ENCODE peak calls at places on chromosomes 16 and 17, in ten cellular contexts. F, W, X, B, G, R, U, M, Q and T are unnamed samples.

GRCh38 chr17:75439287-75439686 is 17.1 kb upstream of the TMEM94 start:
- DNase-seq in Q (no peak), B (no peak), W (no peak), R (no peak), M (no peak), U (no peak), X (no peak), F (no peak), G (no peak), T (no peak)

GRCh38 chr16:65283238-65283651 is 161.4 kb upstream of the CDH11 start:
- DNase-seq in M (no peak), Q (no peak), U (no peak), G (no peak), W (no peak), B (peak), X (peak), F (no peak), R (peak), T (no peak)

GRCh38 chr16:88649195-88649923 is 1.5 kb downstream of the CYBA start:
- DNase-seq in U (no peak), Q (no peak), G (no peak), X (no peak), M (no peak), B (no peak), W (no peak), R (no peak), F (no peak), T (no peak)

GRCh38 chr17:3012926-3013581 is 50.4 kb downstream of the OR1D5 start:
- DNase-seq in U (peak), F (peak), W (peak), M (peak), X (peak), G (peak), R (peak), B (peak), Q (peak), T (peak)

GRCh38 chr16:68200120-68200783 is 35.7 kb downstream of the ESRP2 start:
- DNase-seq in X (no peak), G (no peak), Q (peak), R (no peak), F (no peak), W (no peak), U (no peak), M (peak), B (peak), T (no peak)

GRCh38 chr17:50266384-50267073 is 7.7 kb upstream of the TMEM92 start:
- DNase-seq in B (peak), G (no peak), Q (peak), X (peak), R (no peak), W (no peak), F (no peak), U (peak), M (peak), T (no peak)

GRCh38 chr17:71224824-71225575 is 895.8 kb upstream of the SOX9 start:
- DNase-seq in G (no peak), X (no peak), Q (peak), R (no peak), U (no peak), M (peak), W (no peak), F (no peak), B (peak), T (no peak)

GRCh38 chr17:44310612-44311376 is 2.4 kb downstream of the RUNDC3A start:
- DNase-seq in W (no peak), X (no peak), B (no peak), U (no peak), R (no peak), G (no peak), M (no peak), F (no peak), Q (no peak), T (no peak)

GRCh38 chr17:63550816-63551639 is 751 bp downstream of the DCAF7 start:
- DNase-seq in X (no peak), R (no peak), W (no peak), F (peak), M (peak), U (peak), B (peak), Q (peak), G (no peak), T (no peak)

GRCh38 chr16:6023449-6023848 is 925.9 kb upstream of the EEF2KMT start:
- DNase-seq in F (no peak), W (no peak), M (no peak), X (no peak), B (no peak), R (no peak), U (no peak), Q (no peak), G (no peak), T (no peak)

GRCh38 chr17:18951941-18952842 is at the start of gene SLC5A10:
- DNase-seq in W (no peak), U (no peak), G (no peak), F (no peak), X (no peak), R (no peak), B (no peak), Q (no peak), M (no peak), T (no peak)

GRCh38 chr17:836154-836553 is 54.0 kb downstream of the MRM3 start:
- DNase-seq in R (peak), G (no peak), F (no peak), Q (peak), U (no peak), W (no peak), B (peak), X (no peak), M (no peak), T (no peak)

GRCh38 chr16:56558024-56558747 is 6.7 kb upstream of the MT4 start:
- DNase-seq in B (peak), R (no peak), Q (peak), M (peak), X (no peak), G (no peak), U (peak), W (no peak), F (no peak), T (no peak)

GRCh38 chr16:28258571-28258970 is 33.8 kb upstream of the SBK1 start:
- DNase-seq in X (no peak), W (no peak), F (no peak), R (no peak), B (peak), Q (peak), U (peak), M (no peak), G (no peak), T (no peak)

GRCh38 chr17:4999429-5000093 is 1.8 kb downstream of the KIF1C start:
- DNase-seq in X (no peak), W (no peak), G (no peak), F (no peak), B (no peak), M (no peak), R (no peak), Q (no peak), U (no peak), T (no peak)

GRCh38 chr16:12320298-12320706 is 343.8 kb downstream of the SNX29 start:
- DNase-seq in X (no peak), Q (peak), B (peak), M (no peak), R (no peak), W (no peak), G (no peak), F (no peak), U (no peak), T (no peak)

GRCh38 chr17:20995164-20995872 is 47.5 kb downstream of the USP22 start:
- DNase-seq in M (no peak), F (no peak), B (no peak), R (no peak), X (no peak), G (no peak), W (no peak), Q (no peak), U (no peak), T (no peak)

GRCh38 chr17:15273141-15273793 is 8.1 kb upstream of the PMP22 start:
- DNase-seq in R (no peak), W (no peak), U (peak), G (no peak), Q (peak), F (no peak), X (peak), B (peak), M (peak), T (no peak)

GRCh38 chr16:31386157-31386984 is 6.8 kb upstream of the ITGAD start:
- DNase-seq in F (no peak), W (no peak), M (peak), R (peak), B (peak), X (no peak), U (no peak), Q (peak), G (no peak), T (no peak)

GRCh38 chr17:7836596-7837374 is 2.8 kb downstream of the KDM6B start:
- DNase-seq in X (peak), R (peak), W (no peak), B (peak), G (peak), Q (peak), U (peak), F (peak), M (peak), T (no peak)

GRCh38 chr17:70295329-70295728 is 126.0 kb downstream of the KCNJ2 start:
- DNase-seq in U (no peak), R (no peak), W (no peak), F (no peak), G (no peak), M (peak), B (no peak), X (no peak), Q (peak), T (no peak)

GRCh38 chr17:74994440-74994839 is 7.0 kb downstream of the CDR2L start:
- DNase-seq in F (no peak), X (no peak), M (peak), Q (peak), G (no peak), B (peak), W (no peak), R (no peak), U (no peak), T (no peak)

GRCh38 chr17:65362826-65363225 is 198.6 kb downstream of the AXIN2 start:
- DNase-seq in G (no peak), B (peak), F (no peak), Q (no peak), U (no peak), M (peak), W (no peak), X (no peak), R (no peak), T (no peak)

GRCh38 chr17:41058741-41059140 is 1.2 kb downstream of the KRTAP2-3 start:
- DNase-seq in G (no peak), B (peak), W (no peak), M (no peak), F (no peak), U (no peak), R (no peak), X (no peak), Q (no peak), T (no peak)

GRCh38 chr16:10997485-10997884 is 53.1 kb downstream of the CLEC16A start:
- DNase-seq in U (no peak), G (no peak), R (no peak), Q (no peak), F (no peak), W (no peak), X (no peak), M (no peak), B (no peak), T (no peak)